ENCODE peak calls at places on chromosome 4, in four cellular contexts. One of them, this sample, is unnamed.

GRCh38 chr4:144666539-144667175 is 20.7 kb downstream of the HHIP start:
- DNase-seq in cardiac septum: no peak
- DNase-seq in tibial artery: no peak
- DNase-seq in neuronal stem cell: no peak
- DNase-seq in this sample: no peak

GRCh38 chr4:99574530-99575314 is at the start of gene MTTP:
- DNase-seq in cardiac septum: no peak
- DNase-seq in tibial artery: no peak
- DNase-seq in neuronal stem cell: no peak
- DNase-seq in this sample: no peak

GRCh38 chr4:2261110-2261852 is 628 bp downstream of the MXD4 start:
- DNase-seq in cardiac septum: peak
- DNase-seq in tibial artery: peak
- DNase-seq in neuronal stem cell: peak
- DNase-seq in this sample: no peak

GRCh38 chr4:38071801-38072567 is 111.8 kb downstream of the PTTG2 start:
- DNase-seq in cardiac septum: no peak
- DNase-seq in tibial artery: no peak
- DNase-seq in neuronal stem cell: no peak
- DNase-seq in this sample: no peak

GRCh38 chr4:123785515-123785914 is 388.9 kb downstream of the SPRY1 start:
- DNase-seq in cardiac septum: no peak
- DNase-seq in tibial artery: peak
- DNase-seq in neuronal stem cell: no peak
- DNase-seq in this sample: no peak

GRCh38 chr4:4680243-4680642 is 138.4 kb upstream of the STX18 start:
- DNase-seq in cardiac septum: no peak
- DNase-seq in tibial artery: no peak
- DNase-seq in neuronal stem cell: no peak
- DNase-seq in this sample: no peak

GRCh38 chr4:6873792-6874461 is 35.7 kb upstream of the TBC1D14 start:
- DNase-seq in cardiac septum: peak
- DNase-seq in tibial artery: peak
- DNase-seq in neuronal stem cell: peak
- DNase-seq in this sample: peak

GRCh38 chr4:186553717-186554116 is 1.6 kb downstream of the MTNR1A start:
- DNase-seq in cardiac septum: no peak
- DNase-seq in tibial artery: no peak
- DNase-seq in neuronal stem cell: no peak
- DNase-seq in this sample: no peak

GRCh38 chr4:75655562-75655961 is 17.6 kb downstream of the G3BP2 start:
- DNase-seq in cardiac septum: no peak
- DNase-seq in tibial artery: no peak
- DNase-seq in neuronal stem cell: no peak
- DNase-seq in this sample: no peak

GRCh38 chr4:152278505-152279301 is 257.2 kb downstream of the FBXW7 start:
- DNase-seq in cardiac septum: no peak
- DNase-seq in tibial artery: no peak
- DNase-seq in neuronal stem cell: no peak
- DNase-seq in this sample: no peak

GRCh38 chr4:40621229-40621591 is 8.5 kb downstream of the RBM47 start:
- DNase-seq in cardiac septum: no peak
- DNase-seq in tibial artery: no peak
- DNase-seq in neuronal stem cell: no peak
- DNase-seq in this sample: no peak

GRCh38 chr4:56863441-56864129 is 42.1 kb upstream of the SPINK2 start:
- DNase-seq in cardiac septum: no peak
- DNase-seq in tibial artery: no peak
- DNase-seq in neuronal stem cell: no peak
- DNase-seq in this sample: no peak

GRCh38 chr4:18571252-18571885 is 549.8 kb upstream of the LCORL start:
- DNase-seq in cardiac septum: no peak
- DNase-seq in tibial artery: no peak
- DNase-seq in neuronal stem cell: no peak
- DNase-seq in this sample: no peak

GRCh38 chr4:90317785-90318184 is 190.6 kb downstream of the CCSER1 start:
- DNase-seq in cardiac septum: no peak
- DNase-seq in tibial artery: no peak
- DNase-seq in neuronal stem cell: no peak
- DNase-seq in this sample: peak

GRCh38 chr4:186486172-186486571 is 69.2 kb downstream of the MTNR1A start:
- DNase-seq in cardiac septum: no peak
- DNase-seq in tibial artery: no peak
- DNase-seq in neuronal stem cell: peak
- DNase-seq in this sample: no peak

GRCh38 chr4:115249808-115250207 is 136.4 kb upstream of the NDST4 start:
- DNase-seq in cardiac septum: no peak
- DNase-seq in tibial artery: no peak
- DNase-seq in neuronal stem cell: no peak
- DNase-seq in this sample: no peak

GRCh38 chr4:169621754-169622481 is 1.5 kb downstream of the CLCN3 start:
- DNase-seq in cardiac septum: no peak
- DNase-seq in tibial artery: no peak
- DNase-seq in neuronal stem cell: no peak
- DNase-seq in this sample: no peak

GRCh38 chr4:53767503-53767902 is 176.2 kb upstream of the LNX1 start:
- DNase-seq in cardiac septum: no peak
- DNase-seq in tibial artery: no peak
- DNase-seq in neuronal stem cell: no peak
- DNase-seq in this sample: no peak

GRCh38 chr4:21469438-21470032 is 479.0 kb downstream of the KCNIP4 start:
- DNase-seq in cardiac septum: no peak
- DNase-seq in tibial artery: no peak
- DNase-seq in neuronal stem cell: no peak
- DNase-seq in this sample: no peak

GRCh38 chr4:129043523-129043922 is 49.8 kb downstream of the SCLT1 start:
- DNase-seq in cardiac septum: no peak
- DNase-seq in tibial artery: no peak
- DNase-seq in neuronal stem cell: no peak
- DNase-seq in this sample: no peak

GRCh38 chr4:48025005-48025404 is 8.4 kb downstream of the NIPAL1 start:
- DNase-seq in cardiac septum: no peak
- DNase-seq in tibial artery: no peak
- DNase-seq in neuronal stem cell: no peak
- DNase-seq in this sample: no peak

GRCh38 chr4:173301518-173302201 is 32.5 kb downstream of the HMGB2 start:
- DNase-seq in cardiac septum: no peak
- DNase-seq in tibial artery: no peak
- DNase-seq in neuronal stem cell: no peak
- DNase-seq in this sample: no peak

This sample was measured in amniotic stem cell.